ENCODE peak calls at places on chromosomes 4 and X, in six cellular contexts. T, W, A, Y, C and K are unnamed samples.

GRCh38 chrX:39258331-39258730 is 457.1 kb downstream of the MID1IP1 start:
- DNase-seq in T (peak; percentile 21), W (no peak), A (no peak), Y (no peak), C (no peak), K (no peak)

GRCh38 chr4:144313370-144313769 is 172.9 kb upstream of the GYPA start:
- DNase-seq in T (no peak), W (no peak), A (no peak), Y (no peak), C (no peak), K (no peak)

GRCh38 chr4:4323705-4324534 is 33.9 kb downstream of the ZBTB49 start:
- DNase-seq in T (no peak), W (peak; percentile 38), A (no peak), Y (no peak), C (peak; percentile 10), K (no peak)

GRCh38 chr4:17781072-17781830 is at the start of gene FAM184B:
- DNase-seq in T (peak; percentile 49), W (peak; percentile 17), A (no peak), Y (no peak), C (no peak), K (no peak)

GRCh38 chr4:1376841-1377605 is 29.2 kb downstream of the NKX1-1 start:
- DNase-seq in T (peak; percentile 57), W (no peak), A (no peak), Y (no peak), C (no peak), K (no peak)

GRCh38 chr4:157421365-157421764 is 200.8 kb downstream of the GRIA2 start:
- DNase-seq in T (no peak), W (no peak), A (no peak), Y (no peak), C (no peak), K (no peak)

GRCh38 chrX:101265869-101266428 is 25.2 kb downstream of the TAF7L start:
- DNase-seq in T (no peak), W (no peak), A (no peak), Y (no peak), C (no peak), K (no peak)

GRCh38 chr4:40601641-40602040 is 28.0 kb downstream of the RBM47 start:
- DNase-seq in T (peak; percentile 23), W (no peak), A (no peak), Y (no peak), C (peak; percentile 56), K (no peak)

GRCh38 chrX:134174859-134175258 is 62.1 kb upstream of the CCDC160 start:
- DNase-seq in T (peak; percentile 89), W (peak; percentile 55), A (no peak), Y (no peak), C (no peak), K (no peak)

GRCh38 chr4:126475730-126476129 is 1157.0 kb upstream of the INTU start:
- DNase-seq in T (no peak), W (no peak), A (no peak), Y (no peak), C (no peak), K (no peak)

GRCh38 chr4:177064724-177065394 is 244.8 kb upstream of the NEIL3 start:
- DNase-seq in T (no peak), W (no peak), A (no peak), Y (no peak), C (no peak), K (no peak)

GRCh38 chrX:7170903-7171302 is 22.9 kb upstream of the PUDP start:
- DNase-seq in T (no peak), W (peak; percentile 15), A (no peak), Y (peak; percentile 20), C (peak; percentile 24), K (peak; percentile 15)

GRCh38 chr4:85370400-85371032 is 104.4 kb upstream of the ARHGAP24 start:
- DNase-seq in T (peak; percentile 67), W (peak; percentile 46), A (no peak), Y (no peak), C (no peak), K (no peak)

GRCh38 chr4:141890279-141890678 is 253.9 kb downstream of the IL15 start:
- DNase-seq in T (no peak), W (no peak), A (no peak), Y (no peak), C (no peak), K (no peak)

GRCh38 chr4:102620697-102621497 is 119.7 kb downstream of the NFKB1 start:
- DNase-seq in T (peak; percentile 20), W (no peak), A (no peak), Y (no peak), C (peak; percentile 40), K (no peak)

GRCh38 chr4:102247041-102247440 is 98.2 kb downstream of the SLC39A8 start:
- DNase-seq in T (no peak), W (no peak), A (no peak), Y (no peak), C (no peak), K (no peak)

GRCh38 chrX:123173833-123174232 is 10.2 kb upstream of the GRIA3 start:
- DNase-seq in T (peak; percentile 14), W (no peak), A (no peak), Y (no peak), C (no peak), K (no peak)

GRCh38 chr4:7782783-7783182 is 156.9 kb downstream of the AFAP1 start:
- DNase-seq in T (no peak), W (no peak), A (no peak), Y (no peak), C (no peak), K (no peak)

GRCh38 chrX:130834149-130834548 is 68.9 kb downstream of the ENOX2 start:
- DNase-seq in T (peak; percentile 60), W (peak; percentile 2), A (no peak), Y (no peak), C (no peak), K (no peak)

GRCh38 chr4:6878451-6879059 is 31.1 kb upstream of the TBC1D14 start:
- DNase-seq in T (no peak), W (no peak), A (peak; percentile 51), Y (no peak), C (no peak), K (no peak)

GRCh38 chr4:165668694-165669093 is 204.3 kb upstream of the TLL1 start:
- DNase-seq in T (peak; percentile 46), W (no peak), A (no peak), Y (no peak), C (no peak), K (no peak)

DNA sequence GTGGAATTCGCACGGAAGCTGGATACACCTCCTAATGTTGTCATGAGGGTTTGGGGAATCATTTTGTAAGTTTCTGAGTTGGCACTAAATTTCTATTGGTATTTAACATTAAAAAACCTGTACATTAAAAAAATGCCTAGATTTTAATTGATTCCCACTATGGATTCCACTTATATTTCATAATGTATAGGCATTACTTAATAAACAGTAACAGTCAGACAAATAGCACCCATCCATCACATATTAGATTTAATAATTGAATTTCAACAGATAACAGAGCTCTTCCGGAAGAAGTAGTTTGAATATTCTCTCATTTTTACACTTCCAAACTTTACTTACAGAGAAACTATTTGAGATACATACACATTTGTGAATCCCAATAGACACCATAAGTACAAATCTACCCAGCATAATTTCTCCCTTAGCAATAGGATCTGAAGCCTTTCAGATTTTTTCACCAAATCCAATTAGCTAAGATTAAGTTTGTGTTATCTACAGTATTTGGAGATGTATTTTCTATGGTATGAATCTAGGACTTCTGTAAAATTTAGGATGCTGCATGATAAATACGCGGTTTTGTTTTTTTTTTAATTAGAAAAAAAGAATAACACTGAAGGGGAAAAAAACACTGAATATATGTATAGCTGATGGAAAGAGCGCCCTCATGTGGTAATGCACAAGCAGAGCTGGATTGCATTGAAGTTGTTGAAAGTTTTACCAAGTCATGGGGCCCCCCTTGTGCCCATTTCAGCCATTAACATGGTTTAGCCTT is 12.2 kb upstream of the ODAM start:
- DNase-seq in T (peak; percentile 82), W (peak; percentile 42), A (no peak), Y (no peak), C (peak; percentile 21), K (no peak)
- TF ChIP-seq CTCF in T (peak; percentile 97), W (peak; percentile 83), A (peak; percentile 48), Y (no peak), C (peak; percentile 45), K (no peak)

GRCh38 chrX:131854586-131854985 is 168.5 kb upstream of the STK26 start:
- DNase-seq in T (no peak), W (no peak), A (no peak), Y (no peak), C (no peak), K (no peak)
- TF ChIP-seq CTCF in T (peak; percentile 28), W (no peak), A (no peak), Y (no peak), C (no peak), K (no peak)

GRCh38 chr4:122224348-122224747 is 72.2 kb downstream of the BLTP1 start:
- DNase-seq in T (peak; percentile 19), W (peak; percentile 40), A (no peak), Y (no peak), C (no peak), K (no peak)
- TF ChIP-seq CTCF in T (peak; percentile 6), W (no peak), A (peak; percentile 41), Y (no peak), C (no peak), K (no peak)

GRCh38 chrX:72297953-72298730 is 7.6 kb downstream of the CITED1 start:
- DNase-seq in T (peak; percentile 41), W (no peak), A (no peak), Y (no peak), C (no peak), K (no peak)
- TF ChIP-seq CTCF in T (peak; percentile 43), W (no peak), A (peak; percentile 24), Y (no peak), C (no peak), K (no peak)

DNA sequence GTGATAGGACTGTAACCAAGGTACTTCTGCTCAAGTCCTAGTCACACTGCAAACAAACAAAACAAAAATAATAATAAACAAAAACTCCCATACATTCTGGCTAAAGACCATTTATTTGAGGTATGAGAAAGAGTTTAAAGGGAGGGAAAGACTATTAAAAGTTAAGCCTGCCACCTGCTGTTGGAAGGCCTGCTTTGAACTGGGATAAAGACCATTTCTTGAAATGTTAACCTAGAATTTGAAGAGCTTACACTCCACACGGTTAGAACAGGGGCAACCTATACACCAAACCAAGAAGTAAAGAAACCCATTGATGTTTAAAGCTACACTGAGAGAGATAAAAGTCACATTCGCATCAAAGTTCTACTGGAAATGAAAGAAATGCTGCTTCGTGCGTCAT is 548.7 kb upstream of the DIPK2B start:
- DNase-seq in T (no peak), W (no peak), A (no peak), Y (no peak), C (no peak), K (no peak)
- TF ChIP-seq CTCF in T (no peak), W (no peak), A (peak; percentile 52), Y (no peak), C (no peak), K (no peak)